ENCODE peak calls at places on chromosomes 3 and 15, in four cellular contexts. D is RPMI8226, L is NCI-H187 treated with DMSO at 0.1 percent for 48 hours, B is astrocyte. X is an unnamed sample.

GRCh38 chr15:95401586-95401985 is 928.9 kb upstream of the NR2F2 start:
- DNase-seq in D (no peak), B (no peak), L (no peak), X (no peak)

GRCh38 chr3:43094381-43094780 is 11.5 kb downstream of the POMGNT2 start:
- DNase-seq in B (no peak), L (no peak), D (no peak), X (no peak)

GRCh38 chr15:57079446-57079845 is 161.0 kb downstream of the TCF12 start:
- DNase-seq in B (peak), D (no peak), L (no peak), X (peak)

GRCh38 chr3:3615533-3615932 is 183.7 kb upstream of the LRRN1 start:
- DNase-seq in D (no peak), B (peak), L (no peak), X (no peak)

GRCh38 chr3:148790841-148791240 is 36.8 kb upstream of the CPB1 start:
- DNase-seq in D (no peak), L (no peak), B (peak), X (peak)

GRCh38 chr3:129794319-129795201 is 99.0 kb downstream of the TMCC1 start:
- DNase-seq in B (peak), L (peak), D (no peak), X (no peak)

GRCh38 chr3:63625161-63625560 is 27.3 kb upstream of the SNTN start:
- DNase-seq in D (no peak), L (no peak), B (peak), X (no peak)

GRCh38 chr3:71579934-71580318 is 3.6 kb downstream of the FOXP1 start:
- DNase-seq in D (no peak), L (no peak), B (peak), X (peak)

GRCh38 chr3:71681224-71681668 is 44.0 kb downstream of the EIF4E3 start:
- DNase-seq in D (peak), B (peak), L (no peak), X (peak)

GRCh38 chr3:134029256-134029733 is 430 bp downstream of the SLCO2A1 start:
- DNase-seq in B (peak), D (no peak), L (no peak), X (no peak)

GRCh38 chr3:166526878-166527277 is 689.7 kb upstream of the BCHE start:
- DNase-seq in D (no peak), B (no peak), L (no peak), X (no peak)

GRCh38 chr3:154089416-154090115 is 31.6 kb upstream of the ARHGEF26 start:
- DNase-seq in D (no peak), L (no peak), B (no peak), X (no peak)

GRCh38 chr3:195750797-195751520 is 30.2 kb downstream of the MUC20 start:
- DNase-seq in D (no peak), L (no peak), B (no peak), X (no peak)

GRCh38 chr3:122094125-122094524 is 39.0 kb downstream of the CD86 start:
- DNase-seq in B (no peak), D (no peak), L (no peak), X (no peak)

GRCh38 chr3:184732133-184732532 is 20.3 kb upstream of the MAGEF1 start:
- DNase-seq in B (no peak), D (no peak), L (no peak), X (no peak)

GRCh38 chr15:60444289-60444912 is 34.5 kb downstream of the ICE2 start:
- DNase-seq in B (peak), D (no peak), L (no peak), X (peak)

GRCh38 chr3:24683511-24684384 is 189.1 kb upstream of the THRB start:
- DNase-seq in D (peak), B (peak), L (no peak), X (peak)

GRCh38 chr15:22887157-22887951 is 48.9 kb downstream of the NIPA2 start:
- DNase-seq in L (no peak), D (no peak), B (peak), X (no peak)

GRCh38 chr3:38006445-38006995 is 15.9 kb downstream of the VILL start:
- DNase-seq in L (no peak), D (no peak), B (no peak), X (no peak)

GRCh38 chr15:76337739-76338554 is 1.4 kb downstream of the ISL2 start:
- DNase-seq in B (no peak), D (peak), L (no peak), X (no peak)

GRCh38 chr3:173977747-173978146 is 580.2 kb downstream of the NLGN1 start:
- DNase-seq in L (no peak), D (no peak), B (peak), X (no peak)

GRCh38 chr3:119695480-119695879 is 7.3 kb upstream of the CFAP91 start:
- DNase-seq in D (peak), B (no peak), L (no peak), X (peak)

GRCh38 chr3:51896607-51897305 is 6.4 kb downstream of the IQCF1 start:
- DNase-seq in B (peak), L (no peak), D (no peak), X (no peak)

GRCh38 chr3:100234364-100234763 is 26.4 kb upstream of the TBC1D23 start:
- DNase-seq in B (no peak), D (no peak), L (no peak), X (no peak)

GRCh38 chr15:42286445-42287029 is 13.3 kb upstream of the TMEM87A start:
- DNase-seq in B (no peak), L (no peak), D (no peak), X (peak)

GRCh38 chr15:71660501-71660900 is 149.9 kb upstream of the NR2E3 start:
- DNase-seq in L (no peak), B (no peak), D (no peak), X (no peak)

GRCh38 chr15:58460108-58460507 is 28.3 kb downstream of the LIPC start:
- DNase-seq in L (no peak), D (no peak), B (no peak), X (no peak)

GRCh38 chr3:67067251-67067650 is 69.1 kb downstream of the KBTBD8 start:
- DNase-seq in L (no peak), D (no peak), B (no peak), X (no peak)

GRCh38 chr3:52623234-52623792 is 62.4 kb downstream of the PBRM1 start:
- DNase-seq in D (no peak), L (no peak), B (no peak), X (no peak)

GRCh38 chr15:100831466-100831865 is 48.2 kb upstream of the ALDH1A3 start:
- DNase-seq in L (no peak), D (no peak), B (no peak), X (no peak)

GRCh38 chr15:41713047-41713446 is 52.8 kb downstream of the MGA start:
- DNase-seq in B (no peak), L (no peak), D (no peak), X (no peak)

GRCh38 chr3:156388469-156389150 is 166.3 kb downstream of the SSR3 start:
- DNase-seq in B (peak), L (no peak), D (no peak), X (no peak)

GRCh38 chr15:101399431-101399830 is 90.1 kb downstream of the PCSK6 start:
- DNase-seq in D (no peak), B (no peak), L (no peak), X (no peak)

X was measured in OCI-M1.